ENCODE peak calls at places on chromosomes 6 and 20, in ten cellular contexts. P, O, E, M, D, K, J, A, X and B are unnamed samples.

GRCh38 chr6:166433096-166433495 is 50.4 kb upstream of the MPC1 start:
- DNase-seq in X (no peak), A (no peak), E (no peak), K (no peak), J (no peak), D (no peak), O (no peak), P (no peak), M (no peak), B (no peak)

GRCh38 chr20:18665135-18665534 is 77.3 kb downstream of the DTD1 start:
- DNase-seq in D (no peak), M (no peak), K (peak; percentile 51), J (no peak), X (no peak), E (no peak), P (no peak), O (no peak), A (no peak), B (no peak)

GRCh38 chr20:35004749-35005462 is 49.2 kb downstream of the MYH7B start:
- DNase-seq in J (peak; percentile 17), O (no peak), P (peak; percentile 32), D (no peak), M (no peak), A (no peak), X (no peak), E (no peak), K (peak; percentile 21), B (no peak)

GRCh38 chr20:48295445-48295903 is 510.2 kb upstream of the SULF2 start:
- DNase-seq in O (peak; percentile 95), D (no peak), E (no peak), J (no peak), M (no peak), A (no peak), K (no peak), P (no peak), X (peak; percentile 79), B (no peak)

GRCh38 chr6:131023834-131024504 is 39.1 kb downstream of the EPB41L2 start:
- DNase-seq in O (peak; percentile 69), P (no peak), D (no peak), A (no peak), K (no peak), J (no peak), X (peak; percentile 3), M (no peak), E (no peak), B (no peak)

GRCh38 chr6:3885262-3886036 is 36.3 kb downstream of the FAM50B start:
- DNase-seq in J (no peak), M (no peak), X (peak; percentile 1), E (no peak), O (no peak), A (no peak), D (no peak), K (no peak), P (no peak), B (no peak)

GRCh38 chr6:25366785-25367657 is 87.8 kb downstream of the CARMIL1 start:
- DNase-seq in J (no peak), P (no peak), O (no peak), D (no peak), M (no peak), E (no peak), A (no peak), K (no peak), X (no peak), B (no peak)

GRCh38 chr6:13989424-13990144 is 64.8 kb downstream of the RNF182 start:
- DNase-seq in E (no peak), P (no peak), X (no peak), M (no peak), D (no peak), J (no peak), O (no peak), A (no peak), K (no peak), B (no peak)

GRCh38 chr20:63765082-63765873 is 25.7 kb downstream of the SLC2A4RG start:
- DNase-seq in J (no peak), X (no peak), P (no peak), E (no peak), D (no peak), O (no peak), A (no peak), K (no peak), M (no peak), B (no peak)

GRCh38 chr6:109056661-109057060 is 38.0 kb downstream of the SESN1 start:
- DNase-seq in K (no peak), A (no peak), E (no peak), D (no peak), J (no peak), M (no peak), X (no peak), P (no peak), O (no peak), B (no peak)

GRCh38 chr6:139979021-139979721 is 604.7 kb upstream of the CITED2 start:
- DNase-seq in X (no peak), O (no peak), P (no peak), K (no peak), A (no peak), E (peak; percentile 3), J (no peak), D (no peak), M (no peak), B (no peak)

GRCh38 chr6:139977887-139978332 is 603.5 kb upstream of the CITED2 start:
- DNase-seq in E (no peak), J (no peak), X (no peak), O (peak; percentile 64), D (no peak), A (no peak), K (no peak), P (no peak), M (peak; percentile 84), B (no peak)

GRCh38 chr6:139970591-139970991 is 596.1 kb upstream of the CITED2 start:
- DNase-seq in P (no peak), D (no peak), A (no peak), J (no peak), M (no peak), E (no peak), K (no peak), O (peak; percentile 39), X (no peak), B (no peak)

GRCh38 chr6:139972116-139972515 is 597.7 kb upstream of the CITED2 start:
- DNase-seq in E (no peak), D (no peak), O (no peak), M (no peak), A (no peak), J (no peak), K (no peak), X (no peak), P (no peak), B (no peak)

GRCh38 chr6:139973602-139974373 is 599.3 kb upstream of the CITED2 start:
- DNase-seq in K (no peak), M (no peak), O (peak; percentile 90), J (no peak), A (no peak), D (no peak), X (no peak), E (no peak), P (no peak), B (no peak)
- TF ChIP-seq POLR2AphosphoS5 in K (no peak), M (no peak), O (peak; percentile 61), J (no peak), A (no peak), D (no peak), X (no peak), E (peak; percentile 69), P (no peak), B (no peak)

DNA sequence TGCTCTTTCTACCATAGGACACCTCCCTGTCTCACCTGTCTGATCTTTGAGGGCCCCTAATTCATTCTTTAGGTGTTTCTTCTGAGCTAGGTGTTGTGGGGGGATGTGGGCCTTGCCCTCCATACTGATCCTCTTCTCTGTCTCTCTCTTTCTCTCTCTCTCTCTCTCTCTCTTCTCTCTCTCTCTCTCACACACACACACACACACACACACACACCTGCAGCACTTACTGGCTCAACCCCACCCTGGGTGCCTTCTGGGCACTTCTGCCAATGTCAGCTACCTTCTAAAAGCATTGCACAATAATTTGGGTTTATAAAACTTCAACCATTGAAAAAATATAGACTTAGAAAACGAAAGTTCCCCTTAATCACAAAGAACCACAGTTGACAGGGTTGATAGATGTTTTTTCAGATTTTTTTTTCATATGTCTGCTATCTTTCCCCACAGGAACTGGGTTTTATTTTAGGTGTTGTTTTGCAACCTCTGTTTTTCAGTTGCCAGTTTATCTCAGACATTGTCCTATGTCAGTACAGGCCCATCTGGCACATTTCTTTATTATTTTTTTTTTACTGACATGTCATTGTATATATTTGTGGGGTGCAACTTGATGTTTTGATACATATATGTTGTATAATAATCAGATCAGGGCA is 28.1 kb downstream of the PKIG start:
- DNase-seq in P (peak; percentile 43), J (no peak), E (no peak), D (no peak), X (no peak), K (peak; percentile 54), O (no peak), M (no peak), A (peak; percentile 25), B (no peak)
- H3K27ac ChIP-seq in P (peak overlapping the region; percentile 78), J (peak overlapping the region; percentile 60), E (peak overlapping the region; percentile 73), D (peak overlapping the region; percentile 10), X (no peak overlapping the region), K (peak overlapping the region; percentile 83), O (no peak overlapping the region), M (peak overlapping the region; percentile 70), A (peak overlapping the region; percentile 38), B (peak overlapping the region; percentile 85)

GRCh38 chr6:1868561-1869261 is 259.0 kb downstream of the FOXC1 start:
- DNase-seq in J (no peak), O (no peak), M (no peak), K (no peak), D (no peak), A (no peak), P (no peak), X (no peak), E (no peak), B (no peak)
- TF ChIP-seq POLR2AphosphoS5 in J (no peak), O (no peak), M (no peak), K (no peak), D (no peak), A (no peak), P (no peak), X (no peak), E (no peak), B (no peak)

GRCh38 chr20:37803476-37804307 is 99.2 kb upstream of the VSTM2L start:
- DNase-seq in P (no peak), M (no peak), K (no peak), E (no peak), A (peak; percentile 77), J (no peak), D (peak; percentile 28), O (no peak), X (no peak), B (no peak)
- H3K27ac ChIP-seq in P (peak overlapping the region; percentile 87), M (no peak overlapping the region), K (no peak overlapping the region), E (peak overlapping the region; percentile 21), A (peak overlapping the region; percentile 79), J (no peak overlapping the region), D (no peak overlapping the region), O (no peak overlapping the region), X (no peak overlapping the region), B (no peak overlapping the region)